ENCODE peak calls at places on chromosomes 5 and 9, in four cellular contexts. Y is uterus, X is tibial artery, G is WERI-Rb-1. C is an unnamed sample.

GRCh38 chr5:81852277-81853004 is 101.5 kb upstream of the SSBP2 start:
- DNase-seq in X (peak; percentile 22), G (peak; percentile 49), Y (peak; percentile 36), C (peak; percentile 34)

GRCh38 chr5:35656721-35657120 is 39.1 kb downstream of the SPEF2 start:
- DNase-seq in G (no peak), X (no peak), Y (no peak), C (no peak)

GRCh38 chr5:64417390-64417789 is 88.4 kb upstream of the RGS7BP start:
- DNase-seq in Y (no peak), X (no peak), G (no peak), C (no peak)

GRCh38 chr9:107131108-107131799 is 151.8 kb upstream of the RAD23B start:
- DNase-seq in G (peak; percentile 94), Y (no peak), X (no peak), C (no peak)

GRCh38 chr5:179220716-179221115 is 124.5 kb downstream of the ADAMTS2 start:
- DNase-seq in X (no peak), G (no peak), Y (no peak), C (no peak)

GRCh38 chr5:128084228-128085167 is 932 bp downstream of the SLC12A2 start:
- DNase-seq in G (peak; percentile 28), Y (peak; percentile 33), X (peak; percentile 22), C (peak; percentile 31)

GRCh38 chr9:106896695-106897094 is 33.7 kb downstream of the ZNF462 start:
- DNase-seq in G (no peak), Y (no peak), X (no peak), C (no peak)

GRCh38 chr5:61286446-61287132 is 45.5 kb upstream of the ZSWIM6 start:
- DNase-seq in G (no peak), X (no peak), Y (no peak), C (no peak)

GRCh38 chr5:35031276-35031675 is 16.5 kb downstream of the AGXT2 start:
- DNase-seq in G (no peak), Y (no peak), X (no peak), C (no peak)

GRCh38 chr5:142958933-142959682 is 188.9 kb downstream of the ARHGAP26 start:
- DNase-seq in Y (no peak), X (no peak), G (no peak), C (no peak)

GRCh38 chr9:77177894-77178794 is 810 bp downstream of the VPS13A start:
- DNase-seq in Y (peak; percentile 32), G (peak; percentile 39), X (peak; percentile 33), C (no peak)

GRCh38 chr9:137087409-137087925 is 682 bp downstream of the MAN1B1 start:
- DNase-seq in G (no peak), X (no peak), Y (no peak), C (no peak)

GRCh38 chr5:11422342-11422741 is 481.9 kb downstream of the CTNND2 start:
- DNase-seq in G (no peak), X (no peak), Y (no peak), C (no peak)

GRCh38 chr9:118303216-118303615 is 599.0 kb downstream of the TLR4 start:
- DNase-seq in Y (no peak), G (no peak), X (no peak), C (no peak)

GRCh38 chr5:125446986-125447385 is 700.5 kb upstream of the ZNF608 start:
- DNase-seq in X (no peak), Y (no peak), G (no peak), C (no peak)

GRCh38 chr9:93960221-93960970 is 5.2 kb upstream of the BARX1 start:
- DNase-seq in Y (no peak), X (no peak), G (no peak), C (no peak)
- H3K27me3 ChIP-seq in Y (peaks cover 58% of the 10 kb centered on the region), X (peaks cover 67% of the 10 kb centered on the region), G (peaks cover 51% of the 10 kb centered on the region), C (peaks cover 58% of the 10 kb centered on the region)

GRCh38 chr5:135635471-135635870 is 56.7 kb upstream of the CXCL14 start:
- DNase-seq in X (no peak), G (no peak), Y (no peak), C (no peak)
- H3K27me3 ChIP-seq in X (peaks cover 5% of the 10 kb centered on the region), G (peaks cover 60% of the 10 kb centered on the region), Y (no peaks in the 10 kb centered on the region), C (peaks cover 6% of the 10 kb centered on the region)

DNA sequence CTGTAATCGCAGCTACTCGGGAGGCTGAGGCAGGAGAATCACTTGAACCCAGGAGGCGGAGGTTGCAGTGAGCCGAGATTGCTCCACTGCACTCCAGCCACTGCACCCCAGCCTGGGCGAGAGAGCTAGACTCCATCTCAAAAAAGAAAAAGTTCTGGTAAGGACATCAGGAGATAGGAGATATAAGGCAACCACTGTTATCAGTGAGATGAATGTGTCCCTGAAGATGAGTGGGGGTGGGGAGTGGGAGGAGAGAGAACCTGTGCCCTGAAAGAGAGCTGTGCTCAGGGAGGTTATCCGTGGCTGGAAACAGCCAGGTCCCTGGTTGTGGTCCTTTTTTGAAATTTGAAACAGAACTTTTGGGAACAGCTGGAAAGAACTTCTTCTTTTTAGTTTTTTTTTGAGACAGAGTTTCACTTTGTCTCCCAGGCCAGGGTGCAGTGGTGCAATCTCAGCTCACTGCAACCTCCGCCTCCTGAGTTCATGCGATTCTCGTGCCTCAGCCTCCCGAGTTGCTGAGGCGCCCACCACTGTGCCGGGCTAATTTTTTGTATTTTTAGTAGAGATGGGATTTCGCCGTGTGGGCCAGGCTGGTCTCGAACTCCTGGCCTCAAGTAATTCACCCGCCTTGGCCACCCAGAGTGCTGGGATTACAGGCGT is 2.6 kb downstream of the PTPA start:
- DNase-seq in Y (no peak), X (no peak), G (no peak), C (no peak)
- H3K27me3 ChIP-seq in Y (no peaks in the 10 kb centered on the region), X (no peaks in the 10 kb centered on the region), G (no peaks in the 10 kb centered on the region), C (no peaks in the 10 kb centered on the region)

DNA sequence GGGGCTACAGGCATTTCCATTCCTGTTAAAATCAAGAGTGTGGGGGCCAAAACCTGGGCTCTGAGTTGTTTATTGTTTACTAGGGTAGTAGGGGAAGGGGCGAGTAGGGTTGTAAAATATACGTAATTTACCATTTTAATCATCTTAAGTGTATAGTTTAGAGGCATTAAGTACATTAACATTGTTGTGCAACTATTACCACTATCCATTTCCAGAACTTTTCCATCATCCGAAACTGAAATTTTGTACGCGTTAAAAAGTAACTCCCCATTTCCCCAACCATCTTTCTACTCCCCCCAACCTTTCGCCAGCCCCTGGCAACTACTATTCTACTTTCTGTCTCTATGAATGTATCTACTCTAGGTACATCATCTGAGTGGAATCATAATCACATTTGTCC is 3.6 kb upstream of the FOXD1 start:
- DNase-seq in G (no peak), X (no peak), Y (no peak), C (no peak)
- H3K27me3 ChIP-seq in G (peaks cover 10% of the 10 kb centered on the region), X (peaks cover 87% of the 10 kb centered on the region), Y (peaks cover 50% of the 10 kb centered on the region), C (peaks cover 70% of the 10 kb centered on the region)

GRCh38 chr5:159084053-159084452 is 15.7 kb downstream of the EBF1 start:
- DNase-seq in G (no peak), Y (no peak), X (no peak), C (no peak)
- H3K27me3 ChIP-seq in G (no peaks in the 10 kb centered on the region), Y (no peaks in the 10 kb centered on the region), X (no peaks in the 10 kb centered on the region), C (peaks cover 36% of the 10 kb centered on the region)

DNA sequence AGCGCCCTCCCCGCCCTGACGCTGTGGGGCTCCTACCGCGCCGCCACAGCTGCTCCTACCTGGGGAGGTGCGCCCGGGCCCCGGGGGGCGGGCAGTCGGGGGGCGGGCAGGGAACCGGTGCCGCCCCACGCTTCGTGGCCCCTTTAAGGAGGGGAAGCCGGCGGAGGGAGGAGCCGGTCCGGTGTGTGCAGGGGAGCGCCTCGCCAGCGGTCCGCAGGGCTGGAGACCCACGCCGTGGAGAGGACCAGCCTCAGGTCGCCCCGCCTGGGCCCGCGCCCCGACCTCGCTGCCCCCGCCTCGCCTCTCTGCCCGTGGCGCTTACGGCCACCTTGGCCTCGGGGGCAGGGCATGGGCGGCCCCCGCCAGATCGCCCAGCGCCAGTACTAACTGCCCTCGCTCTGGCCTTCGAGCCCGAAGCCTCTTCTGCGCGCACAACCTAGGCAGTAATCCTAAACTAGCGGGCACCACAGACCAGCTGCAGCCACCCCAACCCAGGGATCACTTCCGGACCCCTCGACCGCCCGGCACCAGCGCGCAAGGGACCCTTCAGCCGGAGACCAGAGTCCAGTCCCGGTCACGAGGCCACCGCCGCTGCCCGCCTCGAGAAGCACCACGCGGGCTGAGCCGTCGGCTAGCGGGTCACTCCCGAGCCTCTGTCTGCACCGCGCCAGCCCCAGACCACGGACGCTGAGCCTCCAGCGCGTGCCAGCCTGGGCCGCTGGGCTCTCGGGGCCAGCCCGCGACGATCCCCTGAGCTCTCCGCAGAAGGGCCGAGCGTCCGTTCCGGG is at the start of gene FOXE1:
- DNase-seq in G (peak; percentile 53), Y (no peak), X (no peak), C (no peak)
- H3K27me3 ChIP-seq in G (peaks cover 49% of the 10 kb centered on the region), Y (peaks cover 75% of the 10 kb centered on the region), X (peaks cover 99% of the 10 kb centered on the region), C (peaks cover 88% of the 10 kb centered on the region)